ENCODE peak calls at places on chromosomes 7 and 10, in six cellular contexts. U is nucleus accumbens, F is bronchial epithelial cell, A is epithelial cell of proximal tubule, V is GM12891, Z is NCI-H1436. E is an unnamed sample.

GRCh38 chr7:130937016-130937415 is 203.0 kb upstream of the KLF14 start:
- DNase-seq in A (no peak), V (no peak), F (no peak), Z (no peak), U (no peak), E (no peak)

GRCh38 chr7:120843121-120843520 is 14.8 kb downstream of the TSPAN12 start:
- DNase-seq in V (no peak), Z (no peak), A (no peak), F (no peak), U (no peak), E (no peak)

GRCh38 chr7:69656890-69657289 is 58.6 kb downstream of the AUTS2 start:
- DNase-seq in Z (no peak), A (no peak), F (no peak), U (no peak), V (no peak), E (no peak)

GRCh38 chr7:142611566-142612250 is 137.6 kb upstream of the PRSS1 start:
- DNase-seq in V (no peak), U (no peak), Z (no peak), A (no peak), F (no peak), E (no peak)

GRCh38 chr7:154372106-154372505 is 319.9 kb downstream of the DPP6 start:
- DNase-seq in Z (no peak), U (no peak), V (no peak), A (no peak), F (no peak), E (no peak)

GRCh38 chr10:15253951-15254807 is 85.7 kb upstream of the NMT2 start:
- DNase-seq in Z (no peak), F (no peak), U (no peak), A (no peak), V (no peak), E (no peak)

GRCh38 chr10:32680803-32681557 is 235.0 kb downstream of the CCDC7 start:
- DNase-seq in F (no peak), Z (no peak), U (no peak), V (no peak), A (no peak), E (peak; percentile 16)

GRCh38 chr10:124481717-124482116 is 20.1 kb downstream of the LHPP start:
- DNase-seq in Z (no peak), V (no peak), U (no peak), F (no peak), A (no peak), E (no peak)

GRCh38 chr7:157224627-157225026 is 85.9 kb downstream of the UBE3C start:
- DNase-seq in V (no peak), U (no peak), Z (no peak), F (peak; percentile 13), A (no peak), E (no peak)

GRCh38 chr7:23021581-23021980 is 7.7 kb upstream of the HYCC1 start:
- DNase-seq in Z (no peak), V (no peak), A (no peak), F (no peak), U (no peak), E (no peak)

GRCh38 chr10:113858541-113858940 is 4.1 kb downstream of the NHLRC2 start:
- DNase-seq in A (no peak), F (peak; percentile 50), U (no peak), Z (no peak), V (no peak), E (no peak)

GRCh38 chr10:34249634-34250033 is 565.5 kb downstream of the PARD3 start:
- DNase-seq in A (no peak), F (no peak), Z (peak; percentile 29), V (peak; percentile 12), U (no peak), E (no peak)

GRCh38 chr7:46512901-46513431 is 591.9 kb upstream of the IGFBP3 start:
- DNase-seq in F (no peak), Z (no peak), A (no peak), V (no peak), U (no peak), E (no peak)

GRCh38 chr7:112112822-112113255 is 93.4 kb downstream of the DOCK4 start:
- DNase-seq in U (no peak), Z (no peak), A (no peak), F (peak; percentile 71), V (no peak), E (no peak)

GRCh38 chr7:3294432-3295100 is 6.5 kb upstream of the SDK1 start:
- DNase-seq in U (no peak), F (peak; percentile 22), A (no peak), V (no peak), Z (peak; percentile 90), E (no peak)

GRCh38 chr7:150801242-150801945 is 825 bp downstream of the TMEM176A start:
- DNase-seq in A (no peak), Z (no peak), F (no peak), V (peak; percentile 28), U (no peak), E (no peak)

GRCh38 chr10:106189254-106189653 is 975.3 kb downstream of the SORCS1 start:
- DNase-seq in Z (no peak), U (no peak), A (peak; percentile 9), V (no peak), F (peak; percentile 51), E (no peak)

GRCh38 chr7:96120856-96121255 is 201.0 kb downstream of the SLC25A13 start:
- DNase-seq in Z (no peak), A (no peak), V (no peak), F (no peak), U (no peak), E (no peak)

GRCh38 chr7:16484453-16485158 is 19.1 kb upstream of the SOSTDC1 start:
- DNase-seq in Z (no peak), U (no peak), F (peak; percentile 95), V (no peak), A (peak; percentile 12), E (peak; percentile 95)

GRCh38 chr10:47277352-47278151 is 22.4 kb upstream of the GDF10 start:
- DNase-seq in Z (no peak), V (no peak), F (peak; percentile 66), U (no peak), A (no peak), E (no peak)

GRCh38 chr10:63703740-63704345 is 182.6 kb downstream of the REEP3 start:
- DNase-seq in F (no peak), A (no peak), U (no peak), V (no peak), Z (no peak), E (no peak)

GRCh38 chr7:18770852-18771251 is 275.3 kb downstream of the HDAC9 start:
- DNase-seq in V (no peak), F (no peak), U (no peak), A (no peak), Z (no peak), E (no peak)

GRCh38 chr10:86037096-86037495 is 329.5 kb downstream of the GRID1 start:
- DNase-seq in F (no peak), Z (no peak), V (no peak), A (no peak), U (no peak), E (no peak)

GRCh38 chr7:22137466-22137865 is 191.8 kb upstream of the CDCA7L start:
- DNase-seq in U (no peak), F (no peak), A (no peak), V (no peak), Z (no peak), E (no peak)

GRCh38 chr10:9301148-9301547 is 1246.7 kb downstream of the GATA3 start:
- DNase-seq in F (peak; percentile 5), V (no peak), Z (no peak), U (no peak), A (no peak), E (no peak)

GRCh38 chr7:104206841-104207240 is 972 bp downstream of the ORC5 start:
- DNase-seq in V (no peak), Z (no peak), U (no peak), F (no peak), A (no peak), E (no peak)

GRCh38 chr10:48463318-48464003 is 141.4 kb downstream of the ARHGAP22 start:
- DNase-seq in U (no peak), A (no peak), Z (no peak), F (no peak), V (no peak), E (no peak)

GRCh38 chr7:80139179-80139578 is 4.5 kb downstream of the GNAI1 start:
- DNase-seq in V (no peak), U (no peak), Z (no peak), F (peak; percentile 49), A (no peak), E (no peak)

GRCh38 chr7:32062150-32062549 is 8.1 kb downstream of the PDE1C start:
- DNase-seq in A (no peak), Z (no peak), U (no peak), F (peak; percentile 2), V (peak; percentile 16), E (peak; percentile 23)

GRCh38 chr7:12756841-12757240 is 69.4 kb downstream of the ARL4A start:
- DNase-seq in V (no peak), U (no peak), Z (no peak), A (no peak), F (peak; percentile 40), E (no peak)